ENCODE peak calls at places on chromosomes 6 and 20, in ten cellular contexts. P is ascending aorta, X is adrenal gland, Z is cardiac muscle cell, E is nephron progenitor cell, B is AG09309, S is AG10803, K is GM06990, A is GM23338, N is GM13977. L is an unnamed sample.

GRCh38 chr6:9039258-9039657 is 603.9 kb upstream of the SLC35B3 start:
- DNase-seq in P (no peak), X (peak), Z (no peak), E (no peak), B (no peak), S (no peak), K (no peak), A (no peak), N (no peak), L (no peak)

GRCh38 chr6:112144145-112144926 is 56.9 kb downstream of the FAM229B start:
- DNase-seq in P (no peak), X (no peak), Z (no peak), E (no peak), B (no peak), S (peak), K (no peak), A (no peak), N (no peak), L (no peak)

GRCh38 chr6:28225056-28225834 is at the start of gene ZSCAN9:
- DNase-seq in P (peak), X (peak), Z (peak), E (peak), B (peak), S (peak), K (peak), A (peak), N (peak), L (peak)

GRCh38 chr6:122170274-122170673 is 229.2 kb upstream of the HSF2 start:
- DNase-seq in P (no peak), X (peak), Z (no peak), E (no peak), B (no peak), S (no peak), K (no peak), A (no peak), N (no peak), L (no peak)

GRCh38 chr6:150156460-150156859 is 13.6 kb downstream of the PPP1R14C start:
- DNase-seq in P (no peak), X (no peak), Z (no peak), E (no peak), B (no peak), S (no peak), K (no peak), A (no peak), N (no peak), L (no peak)

GRCh38 chr6:5514353-5514752 is 253.0 kb downstream of the FARS2 start:
- DNase-seq in P (no peak), X (no peak), Z (no peak), E (no peak), B (no peak), S (no peak), K (no peak), A (no peak), N (peak), L (no peak)

GRCh38 chr6:87334683-87335082 is 5.6 kb upstream of the GJB7 start:
- DNase-seq in P (no peak), X (no peak), Z (no peak), E (no peak), B (no peak), S (peak), K (no peak), A (no peak), N (no peak), L (no peak)

GRCh38 chr20:17825949-17826843 is 126.4 kb downstream of the BANF2 start:
- DNase-seq in P (no peak), X (no peak), Z (no peak), E (no peak), B (no peak), S (no peak), K (peak), A (no peak), N (peak), L (no peak)

GRCh38 chr6:133779916-133780315 is 109.0 kb upstream of the TCF21 start:
- DNase-seq in P (no peak), X (no peak), Z (no peak), E (no peak), B (no peak), S (no peak), K (no peak), A (no peak), N (no peak), L (no peak)

GRCh38 chr6:22071655-22072054 is 225.2 kb downstream of the PRL start:
- DNase-seq in P (peak), X (peak), Z (peak), E (peak), B (no peak), S (peak), K (no peak), A (peak), N (no peak), L (no peak)

GRCh38 chr6:39029156-39030011 is 19.2 kb upstream of the GLP1R start:
- DNase-seq in P (no peak), X (peak), Z (peak), E (peak), B (no peak), S (no peak), K (no peak), A (peak), N (peak), L (no peak)

GRCh38 chr6:140849441-140849840 is 1283.3 kb upstream of the GJE1 start:
- DNase-seq in P (no peak), X (no peak), Z (no peak), E (no peak), B (no peak), S (no peak), K (no peak), A (no peak), N (no peak), L (no peak)

GRCh38 chr6:106446983-106447382 is 86.5 kb downstream of the CRYBG1 start:
- DNase-seq in P (no peak), X (no peak), Z (no peak), E (no peak), B (no peak), S (no peak), K (no peak), A (no peak), N (no peak), L (no peak)

GRCh38 chr6:166023273-166023989 is 144.2 kb downstream of the TBXT start:
- DNase-seq in P (no peak), X (no peak), Z (no peak), E (no peak), B (no peak), S (no peak), K (no peak), A (no peak), N (no peak), L (no peak)

GRCh38 chr6:22826961-22827360 is 257.6 kb downstream of the HDGFL1 start:
- DNase-seq in P (no peak), X (no peak), Z (no peak), E (no peak), B (no peak), S (peak), K (no peak), A (no peak), N (no peak), L (no peak)

GRCh38 chr20:56860413-56860812 is 231.3 kb downstream of the TFAP2C start:
- DNase-seq in P (no peak), X (no peak), Z (no peak), E (no peak), B (peak), S (peak), K (no peak), A (no peak), N (no peak), L (no peak)

GRCh38 chr6:56073761-56074160 is 173.6 kb downstream of the COL21A1 start:
- DNase-seq in P (no peak), X (no peak), Z (no peak), E (no peak), B (no peak), S (no peak), K (no peak), A (no peak), N (no peak), L (no peak)

GRCh38 chr6:111533087-111533784 is 50.2 kb upstream of the REV3L start:
- DNase-seq in P (no peak), X (peak), Z (no peak), E (no peak), B (no peak), S (no peak), K (no peak), A (no peak), N (no peak), L (no peak)

GRCh38 chr20:46021361-46022359 is 7.4 kb upstream of the SLC12A5 start:
- DNase-seq in P (peak), X (no peak), Z (peak), E (peak), B (no peak), S (no peak), K (peak), A (peak), N (peak), L (peak)

GRCh38 chr20:47784599-47785320 is 521 bp downstream of the SULF2 start:
- DNase-seq in P (no peak), X (peak), Z (peak), E (peak), B (no peak), S (peak), K (no peak), A (peak), N (peak), L (no peak)

GRCh38 chr6:219641-220198 is 72.6 kb upstream of the DUSP22 start:
- DNase-seq in P (no peak), X (peak), Z (no peak), E (peak), B (no peak), S (peak), K (peak), A (peak), N (no peak), L (no peak)

GRCh38 chr6:112620832-112621569 is 273.9 kb downstream of the RFPL4B start:
- DNase-seq in P (no peak), X (no peak), Z (no peak), E (no peak), B (no peak), S (peak), K (no peak), A (no peak), N (no peak), L (no peak)

GRCh38 chr20:19828233-19828632 is 70.2 kb downstream of the RIN2 start:
- DNase-seq in P (no peak), X (no peak), Z (peak), E (no peak), B (no peak), S (no peak), K (peak), A (no peak), N (peak), L (no peak)

GRCh38 chr6:123402052-123402451 is 234.7 kb downstream of the TRDN start:
- DNase-seq in P (no peak), X (no peak), Z (no peak), E (no peak), B (no peak), S (no peak), K (no peak), A (peak), N (peak), L (no peak)

GRCh38 chr6:35583893-35584688 is 71.4 kb upstream of the TULP1 start:
- DNase-seq in P (peak), X (peak), Z (peak), E (peak), B (peak), S (peak), K (peak), A (peak), N (peak), L (peak)

GRCh38 chr6:106746660-106747059 is 117.3 kb downstream of the QRSL1 start:
- DNase-seq in P (no peak), X (no peak), Z (peak), E (no peak), B (peak), S (peak), K (no peak), A (no peak), N (no peak), L (no peak)

GRCh38 chr20:57804470-57805250 is 94.8 kb upstream of the PMEPA1 start:
- DNase-seq in P (no peak), X (no peak), Z (no peak), E (no peak), B (no peak), S (no peak), K (no peak), A (no peak), N (no peak), L (no peak)

GRCh38 chr6:95923518-95923917 is 92.3 kb upstream of the FUT9 start:
- DNase-seq in P (no peak), X (no peak), Z (peak), E (peak), B (no peak), S (no peak), K (no peak), A (peak), N (peak), L (no peak)

GRCh38 chr6:159134701-159135364 is 34.4 kb upstream of the FNDC1 start:
- DNase-seq in P (no peak), X (peak), Z (peak), E (peak), B (peak), S (peak), K (no peak), A (peak), N (peak), L (no peak)

GRCh38 chr6:51644426-51644825 is 443.0 kb downstream of the PKHD1 start:
- DNase-seq in P (no peak), X (no peak), Z (no peak), E (no peak), B (no peak), S (no peak), K (peak), A (no peak), N (no peak), L (no peak)

GRCh38 chr6:14876778-14877613 is 368.9 kb upstream of the JARID2 start:
- DNase-seq in P (no peak), X (no peak), Z (no peak), E (no peak), B (peak), S (peak), K (peak), A (no peak), N (peak), L (no peak)

GRCh38 chr6:36907781-36908180 is 22.0 kb downstream of the C6orf89 start:
- DNase-seq in P (peak), X (peak), Z (no peak), E (no peak), B (no peak), S (no peak), K (no peak), A (no peak), N (no peak), L (no peak)

GRCh38 chr6:120785459-120786086 is 548.7 kb downstream of the TBC1D32 start:
- DNase-seq in P (no peak), X (no peak), Z (no peak), E (no peak), B (no peak), S (no peak), K (no peak), A (no peak), N (no peak), L (no peak)

GRCh38 chr20:38386004-38386403 is 39.7 kb downstream of the LBP start:
- DNase-seq in P (no peak), X (no peak), Z (no peak), E (no peak), B (no peak), S (no peak), K (no peak), A (no peak), N (no peak), L (no peak)

GRCh38 chr6:781350-781961 is 88.5 kb upstream of the EXOC2 start:
- DNase-seq in P (no peak), X (no peak), Z (no peak), E (no peak), B (no peak), S (no peak), K (no peak), A (no peak), N (no peak), L (no peak)

GRCh38 chr6:11785953-11786579 is 7.5 kb upstream of the ADTRP start:
- DNase-seq in P (no peak), X (no peak), Z (no peak), E (no peak), B (no peak), S (no peak), K (peak), A (no peak), N (peak), L (no peak)

GRCh38 chr20:10573273-10573950 is 100.4 kb downstream of the JAG1 start:
- DNase-seq in P (no peak), X (no peak), Z (no peak), E (no peak), B (no peak), S (no peak), K (no peak), A (no peak), N (no peak), L (no peak)

GRCh38 chr6:15461127-15461944 is 201.5 kb downstream of the DTNBP1 start:
- DNase-seq in P (no peak), X (no peak), Z (no peak), E (no peak), B (no peak), S (no peak), K (no peak), A (peak), N (no peak), L (no peak)

GRCh38 chr6:157066781-157067491 is 256.4 kb downstream of the TMEM242 start:
- DNase-seq in P (no peak), X (no peak), Z (no peak), E (no peak), B (no peak), S (no peak), K (no peak), A (no peak), N (no peak), L (no peak)

DNA sequence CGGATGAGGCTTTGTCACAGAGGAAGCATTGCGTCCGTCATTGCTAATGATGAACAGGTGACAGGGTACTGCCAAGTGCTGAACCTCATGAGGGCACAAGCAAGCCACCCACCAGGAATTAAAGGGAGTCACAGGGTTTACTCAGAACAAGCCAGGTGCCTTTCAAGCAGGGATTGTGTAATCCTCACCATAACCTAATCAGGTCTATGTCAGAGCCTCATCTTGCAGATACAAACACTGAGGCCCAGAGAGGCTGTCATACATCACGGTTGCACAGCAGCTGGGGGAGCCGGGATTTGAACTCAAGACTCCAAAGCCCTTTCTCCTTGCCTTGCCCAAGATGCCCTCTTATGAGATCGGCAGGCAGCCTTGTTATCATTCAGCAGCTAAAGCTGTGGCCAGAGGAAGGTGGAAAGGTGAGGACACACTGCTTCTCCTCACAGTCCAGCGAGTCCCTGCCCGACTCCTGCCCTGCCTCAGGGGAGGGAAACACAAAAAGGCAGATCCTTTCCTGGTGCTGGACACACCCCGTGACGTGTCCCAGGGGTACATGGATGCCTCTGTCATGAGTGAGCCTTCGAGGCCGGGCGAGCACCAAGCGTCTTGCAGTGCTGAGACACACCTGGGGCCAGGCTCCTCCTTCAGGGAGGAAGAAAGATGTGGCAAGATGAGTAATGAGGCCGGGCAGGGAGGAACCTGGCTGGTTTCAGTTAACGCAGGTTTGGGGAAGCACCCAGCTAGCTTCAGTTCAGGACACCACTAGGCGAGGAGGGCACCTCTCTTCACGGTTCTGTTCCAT is 214.9 kb downstream of the LY86 start:
- DNase-seq in P (peak), X (no peak), Z (no peak), E (no peak), B (no peak), S (no peak), K (peak), A (no peak), N (peak), L (no peak)
- TF ChIP-seq CTCF in P (no peak), X (no peak), Z (no peak), E (no peak), B (no peak), S (no peak), K (no peak), A (no peak), N (no peak), L (no peak)

GRCh38 chr6:151384151-151384550 is 7.2 kb downstream of the ZBTB2 start:
- DNase-seq in P (no peak), X (no peak), Z (no peak), E (no peak), B (no peak), S (no peak), K (no peak), A (no peak), N (no peak), L (no peak)
- TF ChIP-seq CTCF in P (no peak), X (no peak), Z (no peak), E (no peak), B (no peak), S (no peak), K (no peak), A (no peak), N (no peak), L (no peak)

DNA sequence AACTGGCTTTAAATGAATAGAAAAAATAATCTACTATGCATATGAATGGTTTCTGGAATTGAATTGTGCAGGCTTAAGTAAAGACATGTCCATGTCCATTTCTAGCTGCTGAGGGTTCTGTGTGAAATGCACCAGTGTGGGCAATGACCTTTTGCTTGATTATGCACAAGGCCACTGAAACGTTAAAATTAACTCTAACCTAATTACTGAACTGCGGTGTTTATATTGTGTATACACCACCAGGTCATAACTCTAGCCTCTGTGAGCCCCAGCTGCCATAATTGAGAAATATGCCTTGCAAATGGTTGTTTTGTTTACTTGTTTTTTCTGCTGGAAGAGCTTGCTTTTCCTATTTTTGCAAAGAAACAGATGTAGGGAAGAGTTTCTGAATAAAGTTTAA is 46.1 kb downstream of the RSPO3 start:
- DNase-seq in P (no peak), X (no peak), Z (no peak), E (no peak), B (no peak), S (no peak), K (no peak), A (no peak), N (no peak), L (no peak)
- TF ChIP-seq CTCF in P (no peak), X (no peak), Z (no peak), E (no peak), B (no peak), S (no peak), K (no peak), A (no peak), N (no peak), L (no peak)

DNA sequence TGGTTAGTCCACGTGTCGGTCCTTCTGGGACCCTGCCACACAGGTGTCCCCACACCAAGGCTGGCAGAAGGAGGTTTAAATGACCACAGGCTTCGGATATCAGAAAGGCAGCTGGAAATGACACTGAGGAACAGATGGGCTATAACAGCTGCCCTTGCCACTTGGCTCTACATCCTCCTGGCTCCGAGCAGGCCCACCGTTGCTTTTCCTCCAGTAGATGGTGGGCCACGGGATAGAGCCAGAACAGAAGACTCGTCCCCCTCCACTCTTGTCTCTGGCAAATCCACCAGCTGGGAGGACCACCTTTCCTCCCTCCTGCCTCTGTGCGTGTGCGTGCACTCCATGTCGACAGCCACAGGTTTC is 17.6 kb downstream of the WRNIP1 start:
- DNase-seq in P (no peak), X (no peak), Z (no peak), E (no peak), B (no peak), S (no peak), K (no peak), A (no peak), N (no peak), L (no peak)
- TF ChIP-seq CTCF in P (no peak), X (no peak), Z (no peak), E (no peak), B (no peak), S (no peak), K (no peak), A (no peak), N (no peak), L (no peak)

GRCh38 chr6:145209312-145209711 is 526.0 kb downstream of the EPM2A start:
- DNase-seq in P (no peak), X (no peak), Z (no peak), E (no peak), B (no peak), S (no peak), K (no peak), A (no peak), N (no peak), L (no peak)

GRCh38 chr6:145212807-145213206 is 522.5 kb downstream of the EPM2A start:
- DNase-seq in P (no peak), X (no peak), Z (no peak), E (no peak), B (no peak), S (no peak), K (peak), A (no peak), N (no peak), L (no peak)

GRCh38 chr6:145213614-145214013 is 521.7 kb downstream of the EPM2A start:
- DNase-seq in P (no peak), X (no peak), Z (no peak), E (no peak), B (no peak), S (no peak), K (peak), A (no peak), N (peak), L (no peak)

DNA sequence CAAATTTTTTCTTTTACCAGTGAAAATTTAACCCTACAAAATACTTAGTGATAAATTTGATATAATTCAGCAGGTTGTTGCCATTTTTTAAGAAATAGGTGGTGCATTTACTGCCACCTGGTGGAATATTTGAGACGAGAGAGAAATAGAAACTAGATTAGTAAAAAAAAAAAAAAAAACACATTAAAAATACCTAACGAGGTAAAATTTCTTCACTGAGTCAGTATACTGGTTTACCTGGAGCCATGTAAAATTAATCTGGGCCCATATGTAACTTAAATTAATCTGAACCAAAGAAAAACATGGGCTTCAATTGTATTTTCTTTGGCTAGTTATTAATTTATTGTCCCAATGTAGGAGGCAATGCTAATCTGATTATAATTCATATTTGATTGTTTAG is 520.8 kb downstream of the EPM2A start:
- DNase-seq in P (no peak), X (no peak), Z (peak), E (peak), B (no peak), S (peak), K (peak), A (peak), N (no peak), L (no peak)
- TF ChIP-seq CTCF in P (peak), X (peak), Z (peak), E (peak), B (peak), S (peak), K (peak), A (peak), N (peak), L (peak)

L was measured in mesothelial cell of epicardium.